ENCODE peak calls at places on chromosomes 12 and 14, in nine cellular contexts. H, L, C, A, Q, D, M, T and S are unnamed samples.

GRCh38 chr12:80565276-80565675 is 121.2 kb downstream of the PTPRQ start:
- DNase-seq in D (no peak), T (no peak), C (no peak), L (no peak), H (no peak), M (no peak), A (no peak), Q (no peak), S (peak; percentile 67)

GRCh38 chr12:100895197-100895596 is 100.6 kb downstream of the ANO4 start:
- DNase-seq in T (no peak), C (no peak), H (no peak), Q (no peak), M (no peak), L (no peak), A (no peak), D (no peak), S (no peak)

GRCh38 chr12:97568336-97569180 is 106.0 kb downstream of the RMST start:
- DNase-seq in T (peak; percentile 99), A (no peak), H (no peak), Q (no peak), M (no peak), C (no peak), D (no peak), L (peak; percentile 37), S (no peak)

GRCh38 chr12:121711925-121712461 is 559 bp upstream of the TMEM120B start:
- DNase-seq in T (peak; percentile 44), D (no peak), H (no peak), A (peak; percentile 39), Q (no peak), M (no peak), C (peak; percentile 10), L (no peak), S (peak; percentile 8)

GRCh38 chr12:106001105-106001489 is 137.7 kb downstream of the NUAK1 start:
- DNase-seq in T (no peak), C (no peak), D (no peak), M (no peak), L (no peak), H (no peak), Q (no peak), A (no peak), S (no peak)

GRCh38 chr14:99304208-99304607 is 32.2 kb upstream of the BCL11B start:
- DNase-seq in Q (no peak), L (no peak), M (no peak), D (no peak), A (no peak), H (no peak), T (no peak), C (no peak), S (no peak)

GRCh38 chr14:77133718-77134338 is 7.8 kb downstream of the ZDHHC22 start:
- DNase-seq in D (peak; percentile 75), C (no peak), T (peak; percentile 46), L (no peak), M (no peak), H (no peak), Q (no peak), A (peak; percentile 62), S (no peak)

GRCh38 chr12:117686210-117686609 is 282.6 kb downstream of the KSR2 start:
- DNase-seq in Q (no peak), H (no peak), T (no peak), D (no peak), A (no peak), M (no peak), C (no peak), L (no peak), S (no peak)

GRCh38 chr12:84502907-84503787 is 409.5 kb downstream of the SLC6A15 start:
- DNase-seq in C (no peak), D (no peak), T (peak; percentile 30), L (no peak), M (peak; percentile 8), H (no peak), A (peak; percentile 35), Q (no peak), S (peak; percentile 40)

GRCh38 chr14:59213368-59214315 is 25.2 kb downstream of the DAAM1 start:
- DNase-seq in D (no peak), A (no peak), C (no peak), Q (no peak), T (no peak), M (no peak), H (no peak), L (peak; percentile 63), S (peak; percentile 70)

GRCh38 chr14:104935026-104935650 is 10.5 kb downstream of the PLD4 start:
- DNase-seq in C (no peak), L (no peak), T (no peak), M (no peak), D (no peak), A (no peak), H (no peak), Q (no peak), S (peak; percentile 46)

GRCh38 chr14:24809147-24809546 is 175.2 kb upstream of the GZMB start:
- DNase-seq in D (no peak), C (no peak), A (no peak), Q (no peak), L (no peak), M (no peak), T (no peak), H (no peak), S (no peak)